ENCODE peak calls at places on chromosomes 7 and 10, in ten cellular contexts. One of them, this sample, is unnamed.

GRCh38 chr10:97138777-97139317 is 46.9 kb downstream of the SLIT1 start:
- DNase-seq in neural progenitor cell: no peak
- DNase-seq in stomach: no peak
- DNase-seq in body of pancreas: no peak
- DNase-seq in colonic mucosa: no peak
- DNase-seq in Panc1: no peak
- DNase-seq in sigmoid colon: no peak
- DNase-seq in testis: no peak
- DNase-seq in GM23338: no peak
- DNase-seq in kidney epithelial cell: no peak
- DNase-seq in this sample: no peak

GRCh38 chr7:102260856-102261255 is 25.8 kb upstream of the SH2B2 start:
- DNase-seq in neural progenitor cell: peak; percentile 60
- DNase-seq in stomach: no peak
- DNase-seq in body of pancreas: peak; percentile 38
- DNase-seq in colonic mucosa: no peak
- DNase-seq in Panc1: no peak
- DNase-seq in sigmoid colon: no peak
- DNase-seq in testis: peak; percentile 49
- DNase-seq in GM23338: peak; percentile 57
- DNase-seq in kidney epithelial cell: no peak
- DNase-seq in this sample: no peak

GRCh38 chr7:129471402-129471827 is 30.9 kb upstream of the SMKR1 start:
- DNase-seq in neural progenitor cell: no peak
- DNase-seq in stomach: no peak
- DNase-seq in body of pancreas: no peak
- DNase-seq in colonic mucosa: no peak
- DNase-seq in Panc1: peak; percentile 50
- DNase-seq in sigmoid colon: no peak
- DNase-seq in testis: no peak
- DNase-seq in GM23338: no peak
- DNase-seq in kidney epithelial cell: no peak
- DNase-seq in this sample: peak; percentile 60

GRCh38 chr7:32347244-32347828 is 142.8 kb downstream of the LSM5 start:
- DNase-seq in neural progenitor cell: peak; percentile 15
- DNase-seq in stomach: no peak
- DNase-seq in body of pancreas: no peak
- DNase-seq in colonic mucosa: peak; percentile 30
- DNase-seq in Panc1: peak; percentile 12
- DNase-seq in sigmoid colon: no peak
- DNase-seq in testis: peak; percentile 60
- DNase-seq in GM23338: peak; percentile 55
- DNase-seq in kidney epithelial cell: no peak
- DNase-seq in this sample: peak; percentile 13

GRCh38 chr7:81873559-81873958 is 103.7 kb upstream of the HGF start:
- DNase-seq in neural progenitor cell: no peak
- DNase-seq in stomach: no peak
- DNase-seq in body of pancreas: no peak
- DNase-seq in colonic mucosa: no peak
- DNase-seq in Panc1: no peak
- DNase-seq in sigmoid colon: no peak
- DNase-seq in testis: no peak
- DNase-seq in GM23338: no peak
- DNase-seq in kidney epithelial cell: no peak
- DNase-seq in this sample: no peak

GRCh38 chr7:14394786-14395185 is 405.3 kb upstream of the ETV1 start:
- DNase-seq in neural progenitor cell: no peak
- DNase-seq in stomach: no peak
- DNase-seq in body of pancreas: no peak
- DNase-seq in colonic mucosa: no peak
- DNase-seq in Panc1: no peak
- DNase-seq in sigmoid colon: no peak
- DNase-seq in testis: no peak
- DNase-seq in GM23338: no peak
- DNase-seq in kidney epithelial cell: no peak
- DNase-seq in this sample: no peak

GRCh38 chr10:102795453-102796406 is 41.5 kb downstream of the CYP17A1 start:
- DNase-seq in neural progenitor cell: no peak
- DNase-seq in stomach: no peak
- DNase-seq in body of pancreas: no peak
- DNase-seq in colonic mucosa: no peak
- DNase-seq in Panc1: no peak
- DNase-seq in sigmoid colon: no peak
- DNase-seq in testis: no peak
- DNase-seq in GM23338: no peak
- DNase-seq in kidney epithelial cell: no peak
- DNase-seq in this sample: no peak

GRCh38 chr10:121823993-121824463 is 103.8 kb downstream of the ATE1 start:
- DNase-seq in neural progenitor cell: peak; percentile 43
- DNase-seq in stomach: no peak
- DNase-seq in body of pancreas: no peak
- DNase-seq in colonic mucosa: no peak
- DNase-seq in Panc1: peak; percentile 25
- DNase-seq in sigmoid colon: no peak
- DNase-seq in testis: no peak
- DNase-seq in GM23338: peak; percentile 68
- DNase-seq in kidney epithelial cell: peak; percentile 1
- DNase-seq in this sample: peak; percentile 66

DNA sequence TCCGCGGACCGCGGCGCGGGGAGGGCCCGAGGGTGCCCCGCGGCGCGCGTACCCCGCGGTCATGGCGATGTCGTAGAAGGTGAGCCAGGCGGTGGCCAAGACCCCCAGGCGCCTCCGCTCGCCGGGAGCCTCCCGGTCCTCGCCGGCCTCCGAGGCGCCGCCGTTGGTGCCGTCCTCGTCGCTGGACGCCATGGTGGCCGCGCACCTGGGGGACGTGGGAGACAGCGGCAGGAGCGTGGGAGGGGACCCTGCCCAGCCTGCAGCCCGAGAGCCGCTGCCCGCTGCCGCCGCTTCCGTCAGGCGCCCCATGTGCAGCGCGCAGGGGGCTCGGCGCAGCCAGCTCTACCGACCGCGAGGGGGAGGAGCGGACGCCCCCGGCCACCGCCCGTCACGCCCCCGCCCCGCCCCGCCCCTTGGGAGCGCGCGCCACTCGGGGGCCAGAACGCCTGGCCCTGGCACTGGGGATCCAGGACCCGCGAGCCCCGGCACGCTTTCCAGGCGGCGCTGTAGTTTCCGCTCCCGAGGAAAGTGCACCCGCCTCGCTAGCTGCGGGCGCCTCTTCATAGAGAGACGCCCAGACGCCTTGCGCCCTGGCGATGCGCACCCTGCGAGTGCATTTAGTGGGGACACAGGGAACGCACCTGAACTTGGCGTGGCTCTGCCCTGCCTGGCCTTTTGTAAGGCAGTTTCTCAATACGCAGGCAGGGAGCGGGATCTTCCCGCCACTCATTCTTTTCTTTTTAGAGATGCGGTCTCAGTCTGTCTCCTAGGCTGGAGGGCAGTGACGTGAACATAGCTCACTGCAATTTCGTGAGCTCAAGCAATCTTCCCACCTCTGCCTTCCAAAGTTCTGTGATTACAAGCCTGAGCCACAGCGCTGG is at the start of gene HACD1:
- DNase-seq in neural progenitor cell: peak; percentile 87
- DNase-seq in stomach: peak; percentile 75
- DNase-seq in body of pancreas: peak; percentile 78
- DNase-seq in colonic mucosa: peak; percentile 74
- DNase-seq in Panc1: no peak
- DNase-seq in sigmoid colon: peak; percentile 87
- DNase-seq in testis: peak; percentile 76
- DNase-seq in GM23338: peak; percentile 86
- DNase-seq in kidney epithelial cell: peak; percentile 9
- DNase-seq in this sample: peak; percentile 85
- TF ChIP-seq CTCF in neural progenitor cell: peak; percentile 41
- TF ChIP-seq CTCF in stomach: no peak
- TF ChIP-seq CTCF in body of pancreas: no peak
- TF ChIP-seq CTCF in colonic mucosa: no peak
- TF ChIP-seq CTCF in Panc1: peak; percentile 61
- TF ChIP-seq CTCF in sigmoid colon: no peak
- TF ChIP-seq CTCF in testis: no peak
- TF ChIP-seq CTCF in GM23338: no peak
- TF ChIP-seq CTCF in kidney epithelial cell: peak; percentile 13
- TF ChIP-seq CTCF in this sample: peak; percentile 34

DNA sequence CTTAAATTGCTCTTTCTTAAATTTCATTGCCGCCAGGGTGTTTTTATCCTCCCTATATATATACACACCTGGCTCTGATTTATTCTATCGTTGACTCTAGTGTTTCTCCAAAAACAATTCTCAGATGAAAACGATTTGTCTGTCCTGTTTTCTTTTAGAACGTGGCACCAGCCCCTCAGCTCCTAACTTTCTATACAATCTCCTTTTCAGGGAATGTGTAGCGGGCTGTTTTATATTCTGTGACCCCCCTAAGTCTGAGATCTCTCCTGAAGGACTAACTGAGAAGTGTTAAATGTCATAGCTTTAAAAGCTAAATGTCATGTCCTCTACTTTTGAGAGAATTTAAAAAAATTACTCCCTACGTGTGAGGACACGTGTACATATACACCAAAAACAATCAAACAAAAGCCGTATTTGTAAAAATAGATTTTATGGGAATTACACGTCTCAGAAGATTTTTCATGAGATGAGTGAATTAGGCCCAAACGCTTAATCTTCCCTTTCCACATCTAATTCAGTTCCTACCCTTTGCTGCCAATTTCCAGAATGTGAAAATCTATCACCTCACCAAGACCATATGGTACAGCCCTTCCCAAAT is 791 bp upstream of the CTTNBP2 start:
- DNase-seq in neural progenitor cell: no peak
- DNase-seq in stomach: no peak
- DNase-seq in body of pancreas: no peak
- DNase-seq in colonic mucosa: no peak
- DNase-seq in Panc1: no peak
- DNase-seq in sigmoid colon: no peak
- DNase-seq in testis: no peak
- DNase-seq in GM23338: no peak
- DNase-seq in kidney epithelial cell: no peak
- DNase-seq in this sample: no peak
- H3K4me3 ChIP-seq in neural progenitor cell: peak overlapping the region; percentile 99
- H3K4me3 ChIP-seq in stomach: peak overlapping the region; percentile 73
- H3K4me3 ChIP-seq in body of pancreas: no peak overlapping the region
- H3K4me3 ChIP-seq in colonic mucosa: peak overlapping the region; percentile 69
- H3K4me3 ChIP-seq in Panc1: peak overlapping the region; percentile 35
- H3K4me3 ChIP-seq in sigmoid colon: peak overlapping the region; percentile 95
- H3K4me3 ChIP-seq in testis: peak overlapping the region; percentile 62
- H3K4me3 ChIP-seq in GM23338: peak overlapping the region; percentile 76
- H3K4me3 ChIP-seq in kidney epithelial cell: peak overlapping the region; percentile 90
- H3K4me3 ChIP-seq in this sample: peak overlapping the region; percentile 53

DNA sequence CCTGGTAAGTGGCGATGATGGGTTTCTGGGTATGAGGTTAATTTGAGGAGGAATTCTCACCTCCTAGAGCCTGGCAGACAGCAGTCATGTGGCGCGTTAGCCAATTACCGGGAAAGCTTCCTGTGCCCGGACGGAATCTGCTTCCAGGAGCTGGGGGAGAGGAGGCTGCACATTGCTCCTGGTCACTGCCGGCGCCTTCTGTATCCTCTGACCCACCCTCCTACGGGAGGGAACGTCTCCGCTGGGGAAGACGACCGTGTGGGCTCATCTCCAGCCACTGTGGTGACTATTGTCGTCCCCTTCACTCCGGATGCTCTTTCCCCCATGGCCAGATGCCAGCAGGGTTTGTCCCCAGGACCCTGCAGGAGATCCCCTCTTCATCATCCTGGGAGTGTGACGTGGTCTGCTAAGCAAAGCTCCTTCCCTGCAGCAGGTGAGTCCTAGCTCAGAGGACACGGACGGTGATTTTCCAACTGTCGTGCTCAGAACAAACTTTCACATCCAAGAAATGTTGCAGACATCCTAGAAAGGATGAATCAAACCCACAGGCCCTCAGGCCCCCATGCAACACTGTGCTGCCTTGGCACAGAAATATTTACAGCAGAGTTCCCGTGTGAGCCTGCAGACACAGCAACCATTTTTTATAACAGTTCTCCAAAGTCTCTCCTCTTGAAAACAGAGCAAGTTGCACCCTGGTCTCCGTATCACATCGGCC is 29.6 kb upstream of the FAM20C start:
- DNase-seq in neural progenitor cell: no peak
- DNase-seq in stomach: no peak
- DNase-seq in body of pancreas: no peak
- DNase-seq in colonic mucosa: peak; percentile 15
- DNase-seq in Panc1: no peak
- DNase-seq in sigmoid colon: no peak
- DNase-seq in testis: no peak
- DNase-seq in GM23338: no peak
- DNase-seq in kidney epithelial cell: peak; percentile 10
- DNase-seq in this sample: no peak
- H3K27me3 ChIP-seq in neural progenitor cell: no peaks in the 10 kb centered on the region
- H3K27me3 ChIP-seq in stomach: no peaks in the 10 kb centered on the region
- H3K27me3 ChIP-seq in body of pancreas: no peaks in the 10 kb centered on the region
- H3K27me3 ChIP-seq in colonic mucosa: no peaks in the 10 kb centered on the region
- H3K27me3 ChIP-seq in Panc1: no peaks in the 10 kb centered on the region
- H3K27me3 ChIP-seq in sigmoid colon: no peaks in the 10 kb centered on the region
- H3K27me3 ChIP-seq in testis: no peaks in the 10 kb centered on the region
- H3K27me3 ChIP-seq in GM23338: no peaks in the 10 kb centered on the region
- H3K27me3 ChIP-seq in kidney epithelial cell: peaks cover 18% of the 10 kb centered on the region
- H3K27me3 ChIP-seq in this sample: peaks cover 2% of the 10 kb centered on the region

GRCh38 chr7:115099906-115100305 is 178.0 kb downstream of the MDFIC start:
- DNase-seq in neural progenitor cell: no peak
- DNase-seq in stomach: no peak
- DNase-seq in body of pancreas: peak; percentile 9
- DNase-seq in colonic mucosa: no peak
- DNase-seq in Panc1: no peak
- DNase-seq in sigmoid colon: no peak
- DNase-seq in testis: no peak
- DNase-seq in GM23338: no peak
- DNase-seq in kidney epithelial cell: peak; percentile 49
- DNase-seq in this sample: peak; percentile 81

GRCh38 chr7:115097175-115097671 is 175.3 kb downstream of the MDFIC start:
- DNase-seq in neural progenitor cell: no peak
- DNase-seq in stomach: no peak
- DNase-seq in body of pancreas: no peak
- DNase-seq in colonic mucosa: no peak
- DNase-seq in Panc1: no peak
- DNase-seq in sigmoid colon: no peak
- DNase-seq in testis: no peak
- DNase-seq in GM23338: peak; percentile 33
- DNase-seq in kidney epithelial cell: peak; percentile 47
- DNase-seq in this sample: peak; percentile 84

GRCh38 chr7:115101199-115101598 is 179.3 kb downstream of the MDFIC start:
- DNase-seq in neural progenitor cell: no peak
- DNase-seq in stomach: no peak
- DNase-seq in body of pancreas: no peak
- DNase-seq in colonic mucosa: no peak
- DNase-seq in Panc1: no peak
- DNase-seq in sigmoid colon: no peak
- DNase-seq in testis: no peak
- DNase-seq in GM23338: no peak
- DNase-seq in kidney epithelial cell: no peak
- DNase-seq in this sample: no peak

GRCh38 chr7:115094163-115094562 is 172.3 kb downstream of the MDFIC start:
- DNase-seq in neural progenitor cell: no peak
- DNase-seq in stomach: no peak
- DNase-seq in body of pancreas: no peak
- DNase-seq in colonic mucosa: no peak
- DNase-seq in Panc1: no peak
- DNase-seq in sigmoid colon: no peak
- DNase-seq in testis: no peak
- DNase-seq in GM23338: no peak
- DNase-seq in kidney epithelial cell: no peak
- DNase-seq in this sample: peak; percentile 43

GRCh38 chr7:115096262-115096661 is 174.4 kb downstream of the MDFIC start:
- DNase-seq in neural progenitor cell: no peak
- DNase-seq in stomach: no peak
- DNase-seq in body of pancreas: no peak
- DNase-seq in colonic mucosa: no peak
- DNase-seq in Panc1: no peak
- DNase-seq in sigmoid colon: no peak
- DNase-seq in testis: no peak
- DNase-seq in GM23338: peak; percentile 3
- DNase-seq in kidney epithelial cell: no peak
- DNase-seq in this sample: no peak
- TF ChIP-seq CTCF in neural progenitor cell: no peak
- TF ChIP-seq CTCF in stomach: no peak
- TF ChIP-seq CTCF in body of pancreas: no peak
- TF ChIP-seq CTCF in colonic mucosa: no peak
- TF ChIP-seq CTCF in Panc1: peak; percentile 5
- TF ChIP-seq CTCF in sigmoid colon: no peak
- TF ChIP-seq CTCF in testis: no peak
- TF ChIP-seq CTCF in GM23338: peak; percentile 10
- TF ChIP-seq CTCF in kidney epithelial cell: no peak
- TF ChIP-seq CTCF in this sample: no peak